ENCODE peak calls at places on chromosome 4, in nine cellular contexts. R, D, X, N, Y, J, Z, L and C are unnamed samples.
A peak's percentile ranks its signal among the peaks of the same experiment; 100 is the strongest.

GRCh38 chr4:78131403-78131802 is 74.3 kb downstream of the FRAS1 start:
- DNase-seq in R (no peak), D (no peak), X (no peak), N (peak; percentile 57), Y (peak; percentile 79), J (no peak), Z (no peak), L (no peak), C (no peak)

GRCh38 chr4:108360857-108361820 is 192.4 kb upstream of the LEF1 start:
- DNase-seq in R (no peak), D (no peak), X (no peak), N (peak; percentile 29), Y (peak; percentile 67), J (peak; percentile 20), Z (no peak), L (no peak), C (no peak)

GRCh38 chr4:184728858-184729257 is 5.0 kb downstream of the CENPU start:
- DNase-seq in R (no peak), D (no peak), X (no peak), N (peak; percentile 75), Y (peak; percentile 66), J (no peak), Z (no peak), L (no peak), C (peak; percentile 14)

GRCh38 chr4:51843309-51844156 is 580 bp downstream of the DCUN1D4 start:
- DNase-seq in R (peak; percentile 68), D (no peak), X (peak; percentile 96), N (peak; percentile 76), Y (peak; percentile 69), J (no peak), Z (peak; percentile 87), L (peak; percentile 65), C (peak; percentile 39)

GRCh38 chr4:10639664-10640063 is 44.9 kb downstream of the CLNK start:
- DNase-seq in R (no peak), D (no peak), X (no peak), N (no peak), Y (no peak), J (no peak), Z (no peak), L (no peak), C (no peak)

GRCh38 chr4:42159271-42160001 is 7.0 kb upstream of the BEND4 start:
- DNase-seq in R (no peak), D (no peak), X (no peak), N (no peak), Y (no peak), J (no peak), Z (no peak), L (no peak), C (no peak)

GRCh38 chr4:119785963-119786362 is 157.4 kb upstream of the PDE5A start:
- DNase-seq in R (no peak), D (no peak), X (no peak), N (peak; percentile 32), Y (peak; percentile 36), J (no peak), Z (no peak), L (no peak), C (peak; percentile 42)

GRCh38 chr4:149928507-149928906 is 112.9 kb upstream of the IQCM start:
- DNase-seq in R (no peak), D (no peak), X (no peak), N (no peak), Y (no peak), J (no peak), Z (no peak), L (no peak), C (no peak)

GRCh38 chr4:54872246-54872645 is 214.5 kb downstream of the KIT start:
- DNase-seq in R (no peak), D (no peak), X (no peak), N (peak; percentile 7), Y (no peak), J (no peak), Z (no peak), L (no peak), C (no peak)

GRCh38 chr4:16461362-16461761 is 235.1 kb upstream of the TAPT1 start:
- DNase-seq in R (no peak), D (no peak), X (no peak), N (no peak), Y (no peak), J (no peak), Z (no peak), L (no peak), C (no peak)

GRCh38 chr4:59388359-59388758 is 1811.8 kb upstream of the ADGRL3 start:
- DNase-seq in R (no peak), D (no peak), X (no peak), N (no peak), Y (no peak), J (peak; percentile 30), Z (no peak), L (no peak), C (no peak)